ENCODE peak calls at places on chromosomes 16 and 17, in five cellular contexts. V, K, R, X and P are unnamed samples.

GRCh38 chr16:68450741-68451140 is 2.4 kb upstream of the SMPD3 start:
- DNase-seq in V (no peak), K (no peak), R (no peak), X (no peak), P (no peak)

GRCh38 chr16:57809843-57810196 is 7.5 kb upstream of the KIFC3 start:
- DNase-seq in V (no peak), K (no peak), R (no peak), X (no peak), P (no peak)

GRCh38 chr16:29900888-29901606 is 759 bp downstream of the ASPHD1 start:
- DNase-seq in V (no peak), K (peak), R (no peak), X (no peak), P (peak)

GRCh38 chr17:67054011-67054591 is 9.7 kb downstream of the CACNG1 start:
- DNase-seq in V (no peak), K (no peak), R (no peak), X (no peak), P (no peak)

GRCh38 chr17:62064791-62065563 is at the start of gene MED13:
- DNase-seq in V (peak), K (peak), R (peak), X (no peak), P (no peak)

GRCh38 chr16:2458887-2459646 is 842 bp upstream of the TEDC2 start:
- DNase-seq in V (peak), K (peak), R (no peak), X (no peak), P (peak)

GRCh38 chr17:79258843-79259242 is 184.2 kb downstream of the ENGASE start:
- DNase-seq in V (no peak), K (no peak), R (no peak), X (no peak), P (no peak)

GRCh38 chr16:10122546-10122945 is 59.7 kb downstream of the GRIN2A start:
- DNase-seq in V (peak), K (peak), R (peak), X (no peak), P (no peak)

GRCh38 chr17:48842746-48843145 is 11.9 kb downstream of the CALCOCO2 start:
- DNase-seq in V (no peak), K (no peak), R (no peak), X (no peak), P (no peak)

GRCh38 chr16:49695782-49696413 is 160.0 kb downstream of the ZNF423 start:
- DNase-seq in V (no peak), K (no peak), R (no peak), X (no peak), P (no peak)

GRCh38 chr17:57459286-57459915 is 203.1 kb downstream of the MSI2 start:
- DNase-seq in V (peak), K (no peak), R (no peak), X (no peak), P (no peak)

GRCh38 chr16:68512183-68512582 is 26.9 kb upstream of the ZFP90 start:
- DNase-seq in V (no peak), K (no peak), R (no peak), X (no peak), P (no peak)

GRCh38 chr16:56246051-56246817 is 54.9 kb downstream of the GNAO1 start:
- DNase-seq in V (no peak), K (peak), R (no peak), X (no peak), P (no peak)

GRCh38 chr16:51159864-51160263 is 8.8 kb upstream of the SALL1 start:
- DNase-seq in V (no peak), K (peak), R (no peak), X (no peak), P (peak)

GRCh38 chr17:33750943-33751701 is 458.0 kb upstream of the ASIC2 start:
- DNase-seq in V (peak), K (peak), R (peak), X (peak), P (peak)

GRCh38 chr16:56192644-56192960 is 1.3 kb downstream of the GNAO1 start:
- DNase-seq in V (no peak), K (no peak), R (no peak), X (no peak), P (no peak)

GRCh38 chr16:25064967-25065366 is 46.6 kb upstream of the LCMT1 start:
- DNase-seq in V (no peak), K (peak), R (no peak), X (no peak), P (no peak)

GRCh38 chr17:1769826-1770477 is 8.1 kb downstream of the SERPINF1 start:
- DNase-seq in V (no peak), K (peak), R (peak), X (no peak), P (no peak)

GRCh38 chr16:16009396-16009795 is 60.0 kb downstream of the ABCC1 start:
- DNase-seq in V (no peak), K (no peak), R (no peak), X (no peak), P (no peak)

GRCh38 chr16:8634991-8635736 is 13.7 kb downstream of the METTL22 start:
- DNase-seq in V (peak), K (peak), R (peak), X (no peak), P (peak)

GRCh38 chr17:75774471-75774987 is 9.5 kb upstream of the GALK1 start:
- DNase-seq in V (no peak), K (no peak), R (no peak), X (no peak), P (no peak)

GRCh38 chr17:49935526-49936210 is 33.3 kb upstream of the DLX4 start:
- DNase-seq in V (peak), K (peak), R (no peak), X (no peak), P (no peak)

GRCh38 chr16:46620265-46621005 is 744 bp downstream of the SHCBP1 start:
- DNase-seq in V (peak), K (no peak), R (no peak), X (no peak), P (no peak)

GRCh38 chr17:27558842-27559505 is 72.0 kb upstream of the LGALS9 start:
- DNase-seq in V (no peak), K (no peak), R (no peak), X (no peak), P (no peak)

GRCh38 chr16:81608515-81609209 is 164.1 kb downstream of the CMIP start:
- DNase-seq in V (peak), K (no peak), R (no peak), X (no peak), P (no peak)

GRCh38 chr17:18027280-18027679 is 11.7 kb downstream of the ATPAF2 start:
- DNase-seq in V (no peak), K (no peak), R (no peak), X (no peak), P (no peak)

GRCh38 chr17:36149296-36149820 is 27.1 kb downstream of the TBC1D3B start:
- DNase-seq in V (no peak), K (no peak), R (no peak), X (no peak), P (no peak)

GRCh38 chr17:48382989-48383388 is 47.0 kb downstream of the SKAP1 start:
- DNase-seq in V (no peak), K (no peak), R (no peak), X (no peak), P (no peak)

GRCh38 chr16:77943770-77944169 is 78.6 kb upstream of the CLEC3A start:
- DNase-seq in V (no peak), K (no peak), R (no peak), X (no peak), P (no peak)

GRCh38 chr16:67541391-67542263 is 13.0 kb downstream of the RIPOR1 start:
- DNase-seq in V (no peak), K (no peak), R (no peak), X (no peak), P (no peak)

DNA sequence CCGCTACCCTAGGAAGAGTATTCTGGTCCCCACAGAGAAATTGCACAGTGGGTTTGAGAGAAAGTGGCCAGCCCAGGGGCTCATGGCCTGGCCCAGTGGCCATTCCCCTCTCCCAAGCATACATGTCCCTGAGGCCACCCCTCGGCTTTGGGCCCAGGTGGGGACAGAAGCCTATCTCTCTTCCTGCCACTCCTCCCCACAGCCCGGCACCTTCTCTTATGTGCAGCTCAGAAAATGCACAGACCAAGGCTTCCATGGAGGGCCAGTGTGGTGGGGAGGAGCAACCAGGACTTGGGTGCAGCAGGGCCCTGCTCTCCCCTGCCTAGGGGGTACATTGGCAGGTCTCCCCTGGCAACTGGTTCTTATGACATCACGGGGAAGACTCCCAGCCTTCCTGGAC is at the start of gene C16orf90:
- DNase-seq in V (no peak), K (no peak), R (no peak), X (no peak), P (no peak)
- TF ChIP-seq CREB1 in V (no peak), K (no peak), R (no peak), X (no peak), P (no peak)

GRCh38 chr17:45228121-45228941 is 6.6 kb downstream of the FMNL1 start:
- DNase-seq in V (no peak), K (no peak), R (no peak), X (no peak), P (no peak)

GRCh38 chr17:45226620-45227019 is 4.9 kb downstream of the FMNL1 start:
- DNase-seq in V (no peak), K (no peak), R (no peak), X (no peak), P (no peak)

GRCh38 chr17:45227101-45227591 is 5.5 kb downstream of the FMNL1 start:
- DNase-seq in V (no peak), K (no peak), R (no peak), X (peak), P (no peak)

GRCh38 chr17:45228985-45229517 is 7.4 kb downstream of the FMNL1 start:
- DNase-seq in V (peak), K (peak), R (peak), X (peak), P (no peak)

GRCh38 chr17:45227631-45228120 is 6.0 kb downstream of the FMNL1 start:
- DNase-seq in V (no peak), K (no peak), R (no peak), X (no peak), P (no peak)
- TF ChIP-seq CREB1 in V (no peak), K (no peak), R (no peak), X (no peak), P (no peak)

GRCh38 chr17:9987779-9988585 is 82.9 kb upstream of the RCVRN start:
- DNase-seq in V (peak), K (peak), R (peak), X (no peak), P (peak)
- TF ChIP-seq CREB1 in V (no peak), K (no peak), R (no peak), X (no peak), P (no peak)

DNA sequence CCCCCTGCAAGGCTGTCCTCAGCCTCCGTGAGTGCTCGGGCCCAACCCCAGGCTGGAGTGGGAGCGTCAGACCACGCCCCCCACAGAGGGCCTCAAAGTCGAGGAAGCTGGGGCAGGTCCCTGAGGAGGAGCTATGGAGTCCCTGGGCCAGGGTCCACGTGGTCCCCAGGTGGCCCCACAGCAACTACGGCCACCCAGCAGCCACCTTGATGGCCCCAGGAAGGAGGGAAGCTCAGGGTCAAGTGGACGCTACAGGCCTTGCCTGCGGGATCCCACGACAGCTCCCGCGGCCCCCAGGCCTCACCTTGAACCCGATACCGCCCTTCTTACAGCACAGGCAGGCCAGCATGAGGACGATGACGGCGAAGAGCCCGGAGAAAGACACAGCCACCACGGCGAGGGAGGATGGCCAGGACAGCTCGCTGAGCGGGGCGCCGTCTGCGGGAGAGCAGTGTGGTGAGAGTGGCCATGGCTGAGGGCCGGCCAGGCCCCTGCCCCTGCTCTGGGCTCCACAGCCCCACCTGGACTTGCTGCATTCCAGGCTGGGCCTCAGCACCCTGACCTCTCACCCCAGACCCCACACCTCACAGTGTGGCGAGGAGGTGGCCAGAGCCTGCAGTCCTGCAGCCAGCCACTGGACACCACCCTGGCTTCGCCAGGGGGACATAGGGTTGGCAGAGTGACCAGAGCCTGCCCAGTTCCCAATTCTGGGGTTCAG is 31.1 kb upstream of the PVALEF start:
- DNase-seq in V (no peak), K (no peak), R (no peak), X (no peak), P (no peak)
- TF ChIP-seq CREB1 in V (no peak), K (no peak), R (no peak), X (no peak), P (no peak)

DNA sequence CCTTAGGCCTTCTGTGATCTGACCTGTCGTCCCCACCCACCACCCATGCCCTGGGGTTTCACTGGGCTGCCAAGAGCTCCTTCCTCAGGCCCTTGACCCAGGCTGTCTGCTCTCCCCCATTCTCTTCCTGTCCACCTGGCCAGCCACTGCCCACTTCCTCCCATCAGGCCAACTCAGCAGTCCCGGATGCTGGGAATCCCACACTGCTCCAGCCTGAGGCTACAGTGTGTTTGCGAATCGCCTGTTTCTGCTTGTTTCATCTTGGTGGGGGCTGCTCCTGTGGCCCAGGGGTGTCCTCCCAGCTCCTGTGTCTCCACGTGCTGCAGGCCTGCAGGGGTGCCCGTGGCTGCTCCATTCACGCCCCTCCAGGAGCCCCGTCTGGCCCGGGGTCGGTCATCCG is 839 bp upstream of the METRN start:
- DNase-seq in V (no peak), K (no peak), R (no peak), X (no peak), P (no peak)
- TF ChIP-seq CREB1 in V (no peak), K (no peak), R (no peak), X (no peak), P (no peak)

GRCh38 chr17:74555427-74555826 is 9.5 kb upstream of the CD300C start:
- DNase-seq in V (no peak), K (no peak), R (no peak), X (no peak), P (no peak)
- TF ChIP-seq CREB1 in V (no peak), K (no peak), R (no peak), X (no peak), P (no peak)

GRCh38 chr17:82732118-82732743 is 3.2 kb upstream of the FN3K start:
- DNase-seq in V (no peak), K (no peak), R (no peak), X (no peak), P (no peak)

GRCh38 chr17:82736511-82737185 is 1.2 kb downstream of the FN3K start:
- DNase-seq in V (no peak), K (no peak), R (no peak), X (no peak), P (no peak)

GRCh38 chr17:82729479-82730260 is 5.7 kb upstream of the FN3K start:
- DNase-seq in V (no peak), K (no peak), R (no peak), X (no peak), P (no peak)

GRCh38 chr17:82737981-82738877 is 2.8 kb downstream of the FN3K start:
- DNase-seq in V (peak), K (no peak), R (no peak), X (no peak), P (no peak)

GRCh38 chr17:82734987-82735866 is at the start of gene FN3K:
- DNase-seq in V (peak), K (peak), R (peak), X (no peak), P (peak)
- TF ChIP-seq CREB1 in V (peak), K (peak), R (no peak), X (no peak), P (peak)